ENCODE peak calls at places on chromosomes 5 and 9, in ten cellular contexts. V is spleen, T is GM23338, E is breast epithelium, K is transverse colon, N is prostate gland, B is K562, M is Panc1, I is suprapubic skin, S is HCT116. W is an unnamed sample.

GRCh38 chr9:36625006-36625600 is 52.4 kb downstream of the MELK start:
- DNase-seq in N (no peak), E (no peak), V (no peak), M (no peak), T (no peak), I (no peak), K (peak; percentile 8), S (peak; percentile 7), B (no peak), W (no peak)

GRCh38 chr9:35571113-35571512 is 33.9 kb upstream of the TESK1 start:
- DNase-seq in T (no peak), K (no peak), N (no peak), M (no peak), S (no peak), E (no peak), B (no peak), V (no peak), I (no peak), W (no peak)

GRCh38 chr5:62354028-62354874 is 48.2 kb downstream of the KIF2A start:
- DNase-seq in N (peak; percentile 57), B (peak; percentile 54), S (peak; percentile 31), T (peak; percentile 51), M (peak; percentile 17), I (no peak), E (no peak), K (no peak), V (no peak), W (peak; percentile 1)

GRCh38 chr9:87336914-87337333 is 160.7 kb upstream of the DAPK1 start:
- DNase-seq in N (peak; percentile 31), T (peak; percentile 94), I (no peak), V (no peak), K (no peak), S (peak; percentile 54), M (peak; percentile 10), E (no peak), B (peak; percentile 76), W (peak; percentile 2)

GRCh38 chr5:59124983-59125960 is 542.4 kb downstream of the RAB3C start:
- DNase-seq in B (no peak), K (no peak), V (no peak), S (no peak), M (no peak), I (no peak), E (no peak), T (peak; percentile 46), N (no peak), W (no peak)

GRCh38 chr5:79845448-79846197 is 145.4 kb downstream of the MTX3 start:
- DNase-seq in S (peak; percentile 13), V (no peak), T (no peak), I (peak; percentile 58), B (peak; percentile 73), K (no peak), N (no peak), E (no peak), M (no peak), W (no peak)

GRCh38 chr9:89923174-89923573 is 318.4 kb downstream of the GADD45G start:
- DNase-seq in I (peak; percentile 20), M (no peak), N (no peak), V (no peak), E (no peak), K (no peak), T (no peak), B (no peak), S (no peak), W (no peak)

GRCh38 chr5:10064546-10065215 is 185.0 kb downstream of the ATPSCKMT start:
- DNase-seq in K (no peak), B (no peak), N (no peak), M (no peak), T (no peak), V (no peak), E (no peak), S (no peak), I (no peak), W (no peak)

GRCh38 chr9:97615439-97616072 is 17.6 kb downstream of the TSTD2 start:
- DNase-seq in K (peak; percentile 70), M (peak; percentile 18), S (peak; percentile 29), V (no peak), T (peak; percentile 79), B (peak; percentile 69), I (no peak), N (peak; percentile 67), E (peak; percentile 41), W (peak; percentile 64)

GRCh38 chr5:40784027-40784653 is 14.0 kb downstream of the PRKAA1 start:
- DNase-seq in T (no peak), E (no peak), I (no peak), K (peak; percentile 22), B (no peak), N (no peak), M (no peak), V (no peak), S (no peak), W (no peak)

GRCh38 chr9:15576350-15577050 is 23.7 kb downstream of the CCDC171 start:
- DNase-seq in K (no peak), B (no peak), E (no peak), I (no peak), N (no peak), T (no peak), V (no peak), M (no peak), S (no peak), W (no peak)

GRCh38 chr5:124519396-124519795 is 227.0 kb downstream of the ZNF608 start:
- DNase-seq in I (no peak), T (no peak), S (no peak), V (no peak), M (no peak), B (no peak), E (no peak), N (no peak), K (no peak), W (no peak)

DNA sequence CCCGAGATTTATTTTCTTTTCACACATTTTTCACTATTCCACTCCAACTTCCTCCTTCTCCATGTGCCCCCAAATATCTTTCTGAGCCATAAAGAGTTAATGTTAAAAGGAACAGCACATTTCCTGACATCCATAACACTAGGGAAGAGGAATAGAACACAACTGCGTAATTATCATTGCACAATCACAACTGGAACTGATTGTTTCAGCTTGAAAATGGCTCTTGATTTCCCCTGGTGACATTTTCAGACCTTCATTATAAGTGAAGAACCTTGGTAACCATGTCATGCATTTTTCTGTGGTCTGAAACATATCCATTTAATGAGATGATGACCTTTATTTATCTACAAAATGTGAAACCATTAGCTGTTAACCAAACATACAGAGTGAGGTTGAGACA is 82.4 kb downstream of the PCSK1 start:
- DNase-seq in K (no peak), T (no peak), B (no peak), E (no peak), V (no peak), M (no peak), N (no peak), I (no peak), S (no peak), W (no peak)
- H3K27me3 ChIP-seq in K (no peaks in the 10 kb centered on the region), T (no peaks in the 10 kb centered on the region), B (no peaks in the 10 kb centered on the region), E (no peaks in the 10 kb centered on the region), V (no peaks in the 10 kb centered on the region), M (peaks cover 2% of the 10 kb centered on the region), N (no peaks in the 10 kb centered on the region), I (no peaks in the 10 kb centered on the region), S (no peaks in the 10 kb centered on the region), W (no peaks in the 10 kb centered on the region)

GRCh38 chr9:83432104-83432627 is 106.0 kb downstream of the FRMD3 start:
- DNase-seq in B (no peak), S (no peak), N (peak; percentile 79), E (peak; percentile 80), V (peak; percentile 83), M (no peak), T (peak; percentile 69), I (no peak), K (peak; percentile 77), W (no peak)
- TF ChIP-seq POLR2AphosphoS5 in B (no peak), S (no peak), N (no peak), E (peak; percentile 19), V (peak; percentile 81), M (peak; percentile 70), T (no peak), I (no peak), K (peak; percentile 11), W (no peak)

GRCh38 chr9:14349818-14350333 is 35.9 kb upstream of the NFIB start:
- DNase-seq in N (no peak), I (no peak), S (no peak), V (no peak), E (no peak), T (no peak), K (no peak), M (no peak), B (no peak), W (no peak)

GRCh38 chr9:14349141-14349817 is 35.3 kb upstream of the NFIB start:
- DNase-seq in B (no peak), E (no peak), V (no peak), S (no peak), M (no peak), K (no peak), T (no peak), I (no peak), N (no peak), W (no peak)

GRCh38 chr9:14347408-14348224 is 33.7 kb upstream of the NFIB start:
- DNase-seq in S (no peak), E (peak; percentile 76), B (no peak), V (no peak), N (no peak), K (peak; percentile 28), T (peak; percentile 76), I (no peak), M (no peak), W (no peak)

GRCh38 chr9:14346826-14347407 is 33.0 kb upstream of the NFIB start:
- DNase-seq in K (no peak), I (no peak), M (no peak), B (no peak), E (no peak), V (no peak), N (no peak), T (peak; percentile 54), S (no peak), W (no peak)

GRCh38 chr9:14348241-14349140 is 34.5 kb upstream of the NFIB start:
- DNase-seq in N (no peak), T (peak; percentile 75), E (no peak), M (no peak), B (no peak), V (no peak), S (no peak), I (no peak), K (no peak), W (no peak)
- H3K27me3 ChIP-seq in N (no peaks in the 10 kb centered on the region), T (peaks cover 97% of the 10 kb centered on the region), E (no peaks in the 10 kb centered on the region), M (no peaks in the 10 kb centered on the region), B (no peaks in the 10 kb centered on the region), V (peaks cover 81% of the 10 kb centered on the region), S (peaks cover 1% of the 10 kb centered on the region), I (peaks cover 17% of the 10 kb centered on the region), K (peaks cover 89% of the 10 kb centered on the region), W (peaks cover 3% of the 10 kb centered on the region)

GRCh38 chr9:104074876-104075275 is 19.2 kb upstream of the SMC2 start:
- DNase-seq in B (no peak), M (no peak), V (no peak), N (no peak), K (no peak), T (no peak), S (no peak), E (no peak), I (no peak), W (no peak)
- TF ChIP-seq POLR2AphosphoS5 in B (no peak), M (no peak), V (no peak), N (no peak), K (peak; percentile 23), T (no peak), S (no peak), E (no peak), I (no peak), W (no peak)

W was measured in HL-60.